ENCODE peak calls at places on chromosomes 1 and 21, in six cellular contexts. H is M059J, W is NAMALWA, P is SK-N-DZ, C is lung, K is fibroblast of mammary gland. L is an unnamed sample.

GRCh38 chr1:100538935-100539835 is 1.2 kb downstream of the GPR88 start:
- DNase-seq in H (peak; percentile 35), W (no peak), P (peak; percentile 22), C (no peak), K (no peak), L (peak; percentile 90)

GRCh38 chr1:223815865-223816264 is 29.9 kb downstream of the TP53BP2 start:
- DNase-seq in H (peak; percentile 72), W (no peak), P (no peak), C (no peak), K (peak; percentile 29), L (peak; percentile 54)

GRCh38 chr1:907611-908451 is 15.9 kb upstream of the SAMD11 start:
- DNase-seq in H (no peak), W (peak; percentile 3), P (peak; percentile 3), C (no peak), K (no peak), L (peak; percentile 75)

GRCh38 chr1:85554630-85555327 is 25.8 kb upstream of the CCN1 start:
- DNase-seq in H (peak; percentile 86), W (no peak), P (no peak), C (no peak), K (peak; percentile 73), L (no peak)

GRCh38 chr1:172727956-172728603 is 69.2 kb downstream of the FASLG start:
- DNase-seq in H (peak; percentile 32), W (peak; percentile 93), P (peak; percentile 32), C (no peak), K (peak; percentile 61), L (peak; percentile 2)

GRCh38 chr1:159924025-159924790 is 1.1 kb downstream of the TAGLN2 start:
- DNase-seq in H (peak; percentile 90), W (peak; percentile 76), P (no peak), C (peak; percentile 91), K (peak; percentile 88), L (peak; percentile 100)

GRCh38 chr1:93186667-93187066 is 6.1 kb downstream of the CCDC18 start:
- DNase-seq in H (no peak), W (no peak), P (no peak), C (no peak), K (no peak), L (no peak)

GRCh38 chr1:85681087-85681486 is 27.1 kb downstream of the ZNHIT6 start:
- DNase-seq in H (peak; percentile 47), W (no peak), P (no peak), C (no peak), K (peak; percentile 55), L (no peak)

GRCh38 chr1:155125946-155126493 is 1.7 kb upstream of the EFNA1 start:
- DNase-seq in H (peak; percentile 37), W (no peak), P (peak; percentile 43), C (peak; percentile 68), K (peak; percentile 19), L (peak; percentile 85)

GRCh38 chr1:115898020-115898419 is 57.1 kb upstream of the NHLH2 start:
- DNase-seq in H (no peak), W (no peak), P (no peak), C (no peak), K (no peak), L (no peak)

GRCh38 chr1:163013826-163014600 is 55.1 kb upstream of the RGS4 start:
- DNase-seq in H (peak; percentile 78), W (peak; percentile 23), P (no peak), C (no peak), K (no peak), L (peak; percentile 3)

GRCh38 chr1:20632386-20632785 is 872 bp upstream of the PINK1 start:
- DNase-seq in H (no peak), W (no peak), P (no peak), C (no peak), K (no peak), L (peak; percentile 19)

GRCh38 chr21:44574457-44575306 is 1.2 kb downstream of the KRTAP10-4 start:
- DNase-seq in H (no peak), W (peak; percentile 16), P (no peak), C (peak; percentile 25), K (no peak), L (no peak)

GRCh38 chr1:234716907-234717375 is 107.0 kb upstream of the IRF2BP2 start:
- DNase-seq in H (no peak), W (no peak), P (no peak), C (no peak), K (no peak), L (no peak)

GRCh38 chr1:226708967-226709396 is 30.1 kb downstream of the ITPKB start:
- DNase-seq in H (no peak), W (no peak), P (no peak), C (no peak), K (peak; percentile 19), L (no peak)

GRCh38 chr1:111570781-111571181 is 48.8 kb upstream of the RAP1A start:
- DNase-seq in H (peak; percentile 64), W (peak; percentile 70), P (no peak), C (no peak), K (peak; percentile 20), L (peak; percentile 11)

GRCh38 chr1:226687476-226687875 is 51.6 kb downstream of the ITPKB start:
- DNase-seq in H (no peak), W (no peak), P (no peak), C (no peak), K (no peak), L (no peak)

GRCh38 chr21:39972976-39973375 is 105.7 kb downstream of the PCP4 start:
- DNase-seq in H (no peak), W (no peak), P (no peak), C (no peak), K (no peak), L (no peak)

GRCh38 chr1:163824006-163824405 is 502.3 kb downstream of the NUF2 start:
- DNase-seq in H (peak; percentile 17), W (no peak), P (no peak), C (no peak), K (peak; percentile 98), L (no peak)

GRCh38 chr21:45464309-45464708 is 59.3 kb downstream of the COL18A1 start:
- DNase-seq in H (no peak), W (no peak), P (no peak), C (no peak), K (no peak), L (no peak)

GRCh38 chr1:205263580-205264190 is 35.9 kb downstream of the TMCC2 start:
- DNase-seq in H (peak; percentile 76), W (no peak), P (no peak), C (no peak), K (no peak), L (peak; percentile 84)

GRCh38 chr1:185426761-185427698 is 110.0 kb upstream of the IVNS1ABP start:
- DNase-seq in H (peak; percentile 71), W (no peak), P (no peak), C (no peak), K (peak; percentile 79), L (peak; percentile 73)

GRCh38 chr1:17596651-17597509 is 57.4 kb downstream of the ARHGEF10L start:
- DNase-seq in H (no peak), W (no peak), P (peak; percentile 72), C (no peak), K (no peak), L (peak; percentile 63)

GRCh38 chr1:47521034-47521871 is 83.4 kb downstream of the FOXD2 start:
- DNase-seq in H (no peak), W (no peak), P (no peak), C (no peak), K (no peak), L (no peak)

GRCh38 chr1:117312453-117313138 is 54.7 kb upstream of the MAN1A2 start:
- DNase-seq in H (peak; percentile 32), W (peak; percentile 63), P (no peak), C (no peak), K (peak; percentile 56), L (no peak)

GRCh38 chr1:7552402-7552801 is 218.7 kb upstream of the VAMP3 start:
- DNase-seq in H (peak; percentile 59), W (no peak), P (no peak), C (peak; percentile 65), K (peak; percentile 51), L (peak; percentile 92)

GRCh38 chr1:54481201-54481884 is 66.7 kb upstream of the ACOT11 start:
- DNase-seq in H (no peak), W (no peak), P (no peak), C (no peak), K (no peak), L (no peak)

GRCh38 chr1:70224954-70225353 is 3.8 kb downstream of the SRSF11 start:
- DNase-seq in H (no peak), W (no peak), P (no peak), C (no peak), K (no peak), L (no peak)

GRCh38 chr1:212161231-212161781 is 123.9 kb upstream of the PPP2R5A start:
- DNase-seq in H (peak; percentile 96), W (no peak), P (no peak), C (no peak), K (peak; percentile 83), L (peak; percentile 92)

GRCh38 chr21:44625756-44626155 is 1.1 kb upstream of the KRTAP10-9 start:
- DNase-seq in H (no peak), W (no peak), P (no peak), C (no peak), K (no peak), L (no peak)